ENCODE peak calls at places on chromosomes 2 and 18, in ten cellular contexts. D, L, W, F, G, P, T, Y, O and E are unnamed samples.

GRCh38 chr2:129056959-129057317 is 738.3 kb upstream of the HS6ST1 start:
- DNase-seq in D (no peak), L (no peak), W (no peak), F (no peak), G (no peak), P (no peak), T (no peak), Y (no peak), O (no peak), E (no peak)

GRCh38 chr2:192150166-192150565 is 44.6 kb downstream of the TMEFF2 start:
- DNase-seq in D (no peak), L (no peak), W (no peak), F (no peak), G (no peak), P (no peak), T (no peak), Y (no peak), O (no peak), E (no peak)

GRCh38 chr2:56133441-56133840 is 50.3 kb upstream of the CCDC85A start:
- DNase-seq in D (no peak), L (no peak), W (no peak), F (no peak), G (no peak), P (no peak), T (no peak), Y (no peak), O (no peak), E (no peak)

GRCh38 chr2:152432765-152433164 is 97.8 kb downstream of the FMNL2 start:
- DNase-seq in D (no peak), L (no peak), W (no peak), F (no peak), G (no peak), P (no peak), T (no peak), Y (no peak), O (no peak), E (no peak)

GRCh38 chr2:164696634-164697033 is 75.4 kb upstream of the GRB14 start:
- DNase-seq in D (no peak), L (no peak), W (no peak), F (no peak), G (no peak), P (no peak), T (no peak), Y (no peak), O (no peak), E (no peak)

GRCh38 chr2:179876266-179876665 is 14.9 kb upstream of the ZNF385B start:
- DNase-seq in D (no peak), L (no peak), W (no peak), F (no peak), G (no peak), P (no peak), T (no peak), Y (no peak), O (no peak), E (no peak)

GRCh38 chr2:158131919-158132566 is 30.4 kb downstream of the UPP2 start:
- DNase-seq in D (no peak), L (no peak), W (no peak), F (peak), G (no peak), P (no peak), T (no peak), Y (no peak), O (no peak), E (no peak)

GRCh38 chr2:170862503-170862902 is 45.8 kb downstream of the GAD1 start:
- DNase-seq in D (no peak), L (no peak), W (no peak), F (no peak), G (no peak), P (no peak), T (no peak), Y (no peak), O (no peak), E (no peak)

GRCh38 chr18:37987901-37988300 is 422.3 kb upstream of the CELF4 start:
- DNase-seq in D (no peak), L (no peak), W (no peak), F (no peak), G (no peak), P (no peak), T (no peak), Y (no peak), O (no peak), E (no peak)

GRCh38 chr2:198698230-198698629 is 759.5 kb downstream of the SATB2 start:
- DNase-seq in D (no peak), L (no peak), W (no peak), F (no peak), G (no peak), P (no peak), T (no peak), Y (no peak), O (no peak), E (no peak)

GRCh38 chr2:64325852-64326577 is 127.9 kb upstream of the LGALSL start:
- DNase-seq in D (no peak), L (no peak), W (no peak), F (peak), G (peak), P (no peak), T (no peak), Y (no peak), O (no peak), E (no peak)

GRCh38 chr18:35203001-35203553 is 37.8 kb upstream of the ZNF397 start:
- DNase-seq in D (no peak), L (no peak), W (no peak), F (no peak), G (no peak), P (no peak), T (no peak), Y (peak), O (no peak), E (no peak)

GRCh38 chr18:61551586-61551985 is 218.4 kb downstream of the CDH20 start:
- DNase-seq in D (no peak), L (no peak), W (peak), F (peak), G (no peak), P (no peak), T (peak), Y (peak), O (no peak), E (no peak)

GRCh38 chr18:32298289-32298688 is 108.5 kb downstream of the MEP1B start:
- DNase-seq in D (no peak), L (no peak), W (no peak), F (no peak), G (no peak), P (no peak), T (no peak), Y (peak), O (no peak), E (no peak)

GRCh38 chr2:86703704-86704370 is 16.3 kb upstream of the RMND5A start:
- DNase-seq in D (no peak), L (no peak), W (peak), F (peak), G (no peak), P (no peak), T (peak), Y (peak), O (no peak), E (no peak)

GRCh38 chr2:85326406-85326945 is 1.3 kb downstream of the TGOLN2 start:
- DNase-seq in D (no peak), L (no peak), W (peak), F (peak), G (peak), P (no peak), T (no peak), Y (peak), O (no peak), E (no peak)

GRCh38 chr2:220051716-220052115 is 424.3 kb downstream of the SLC4A3 start:
- DNase-seq in D (no peak), L (no peak), W (no peak), F (no peak), G (no peak), P (no peak), T (no peak), Y (no peak), O (no peak), E (no peak)

GRCh38 chr2:120470041-120470716 is 124.2 kb downstream of the INHBB start:
- DNase-seq in D (peak), L (peak), W (peak), F (no peak), G (no peak), P (peak), T (peak), Y (peak), O (peak), E (no peak)

GRCh38 chr18:12564861-12565260 is 93.0 kb downstream of the SPIRE1 start:
- DNase-seq in D (no peak), L (no peak), W (no peak), F (no peak), G (no peak), P (no peak), T (no peak), Y (no peak), O (no peak), E (no peak)
- H3K27ac ChIP-seq in D (no peak), L (no peak), W (no peak), F (no peak), G (no peak), P (no peak), T (no peak), Y (no peak), O (no peak), E (no peak)

GRCh38 chr2:169013628-169014026 is 17.5 kb downstream of the ABCB11 start:
- DNase-seq in D (no peak), L (no peak), W (no peak), F (no peak), G (no peak), P (no peak), T (no peak), Y (no peak), O (no peak), E (no peak)

GRCh38 chr2:169012812-169013627 is 18.1 kb downstream of the ABCB11 start:
- DNase-seq in D (no peak), L (no peak), W (peak), F (no peak), G (no peak), P (no peak), T (no peak), Y (peak), O (no peak), E (no peak)

GRCh38 chr2:169010180-169010579 is 20.9 kb downstream of the ABCB11 start:
- DNase-seq in D (no peak), L (no peak), W (no peak), F (no peak), G (no peak), P (no peak), T (no peak), Y (peak), O (no peak), E (no peak)

GRCh38 chr2:169010633-169011460 is 20.3 kb downstream of the ABCB11 start:
- DNase-seq in D (no peak), L (no peak), W (peak), F (no peak), G (no peak), P (no peak), T (no peak), Y (peak), O (no peak), E (no peak)

DNA sequence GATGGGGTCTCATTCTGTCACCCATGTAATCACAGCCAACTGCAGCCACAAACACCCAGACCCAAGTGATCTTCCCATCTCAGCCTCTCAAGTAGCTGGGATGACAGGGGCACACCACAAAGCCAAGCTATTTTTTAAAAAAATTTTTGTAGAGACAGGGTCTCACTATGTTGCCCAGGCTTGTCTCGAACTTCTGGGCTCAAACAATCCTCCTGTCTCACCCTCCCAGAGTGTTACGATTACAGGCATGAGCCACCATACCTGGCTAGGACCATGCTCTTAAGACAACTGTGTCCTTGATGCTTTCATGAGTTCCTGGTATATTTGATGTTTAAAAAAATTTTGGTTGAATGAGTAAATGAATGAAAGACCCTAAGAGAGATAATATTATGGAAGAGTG is 19.4 kb downstream of the ABCB11 start:
- DNase-seq in D (no peak), L (no peak), W (no peak), F (no peak), G (no peak), P (no peak), T (no peak), Y (no peak), O (no peak), E (no peak)
- H3K27ac ChIP-seq in D (peak), L (no peak), W (peak), F (no peak), G (no peak), P (no peak), T (no peak), Y (peak), O (no peak), E (no peak)

GRCh38 chr2:215982465-215982875 is 30.9 kb downstream of the MREG start:
- DNase-seq in D (peak), L (no peak), W (no peak), F (peak), G (no peak), P (no peak), T (peak), Y (no peak), O (no peak), E (no peak)
- H3K27ac ChIP-seq in D (no peak), L (no peak), W (no peak), F (no peak), G (no peak), P (no peak), T (no peak), Y (no peak), O (no peak), E (no peak)

DNA sequence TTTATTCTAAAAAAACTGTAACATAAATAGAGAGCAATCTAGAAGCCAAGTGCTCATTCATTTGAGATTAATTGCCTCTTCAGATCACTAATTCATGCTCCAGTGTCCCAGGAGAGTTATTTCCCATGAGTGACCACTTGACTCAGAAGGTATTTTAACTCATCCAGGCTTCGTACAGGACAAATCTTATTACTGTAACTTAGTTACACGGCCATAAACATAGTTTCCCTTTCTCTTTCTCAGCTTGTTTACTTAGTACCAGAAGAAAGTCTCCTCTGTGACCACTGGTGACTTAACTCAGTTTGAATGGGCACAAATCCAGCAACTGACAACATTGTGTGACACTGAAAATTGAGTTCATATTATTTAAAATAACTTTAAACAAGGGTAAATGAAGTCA is 25.3 kb downstream of the MMADHC start:
- DNase-seq in D (no peak), L (no peak), W (peak), F (peak), G (no peak), P (no peak), T (no peak), Y (peak), O (no peak), E (no peak)
- H3K27ac ChIP-seq in D (no peak), L (no peak), W (peak), F (no peak), G (no peak), P (no peak), T (no peak), Y (no peak), O (no peak), E (no peak)